ENCODE peak calls at places on chromosomes 4 and X, in eight cellular contexts. K is lung, P is body of pancreas, I is iPS DF 6.9, D is mesenchymal stem cell, H is tibial nerve, F is MM.1S, R is GM23248. A is an unnamed sample. For H3K27me3, the result is how much of the 10 kb centered on the place peaks cover.

GRCh38 chrX:21153503-21153902 is 220.7 kb upstream of the CNKSR2 start:
- DNase-seq in R (peak), I (no peak), K (no peak), P (no peak), D (peak), F (no peak), H (peak), A (no peak)

GRCh38 chrX:71301195-71301924 is at the start of gene ITGB1BP2:
- DNase-seq in K (no peak), D (peak), I (no peak), R (peak), P (no peak), H (no peak), F (no peak), A (no peak)

GRCh38 chrX:84748965-84749656 is 246.9 kb upstream of the HDX start:
- DNase-seq in I (no peak), D (no peak), R (no peak), F (no peak), K (no peak), P (no peak), H (no peak), A (no peak)

GRCh38 chr4:145732416-145732815 is 52.5 kb downstream of the C4orf51 start:
- DNase-seq in I (no peak), D (peak), H (no peak), K (no peak), R (peak), P (no peak), F (no peak), A (no peak)

GRCh38 chrX:87736576-87736975 is 219.0 kb downstream of the KLHL4 start:
- DNase-seq in D (no peak), P (no peak), I (no peak), R (no peak), F (no peak), K (no peak), H (no peak), A (no peak)

GRCh38 chrX:111035991-111036390 is 60.0 kb upstream of the PAK3 start:
- DNase-seq in K (no peak), R (no peak), I (no peak), F (no peak), P (no peak), H (no peak), D (no peak), A (no peak)

GRCh38 chr4:153438916-153439756 is 27.0 kb upstream of the TMEM131L start:
- DNase-seq in F (peak), P (no peak), H (no peak), D (no peak), K (no peak), R (no peak), I (no peak), A (no peak)

GRCh38 chrX:119899125-119899524 is 3.4 kb downstream of the AKAP14 start:
- DNase-seq in D (no peak), K (no peak), I (no peak), P (no peak), H (no peak), F (no peak), R (peak), A (no peak)

GRCh38 chr4:3706111-3706511 is 60.1 kb upstream of the ADRA2C start:
- DNase-seq in F (no peak), P (no peak), I (no peak), D (no peak), R (no peak), K (no peak), H (no peak), A (no peak)

DNA sequence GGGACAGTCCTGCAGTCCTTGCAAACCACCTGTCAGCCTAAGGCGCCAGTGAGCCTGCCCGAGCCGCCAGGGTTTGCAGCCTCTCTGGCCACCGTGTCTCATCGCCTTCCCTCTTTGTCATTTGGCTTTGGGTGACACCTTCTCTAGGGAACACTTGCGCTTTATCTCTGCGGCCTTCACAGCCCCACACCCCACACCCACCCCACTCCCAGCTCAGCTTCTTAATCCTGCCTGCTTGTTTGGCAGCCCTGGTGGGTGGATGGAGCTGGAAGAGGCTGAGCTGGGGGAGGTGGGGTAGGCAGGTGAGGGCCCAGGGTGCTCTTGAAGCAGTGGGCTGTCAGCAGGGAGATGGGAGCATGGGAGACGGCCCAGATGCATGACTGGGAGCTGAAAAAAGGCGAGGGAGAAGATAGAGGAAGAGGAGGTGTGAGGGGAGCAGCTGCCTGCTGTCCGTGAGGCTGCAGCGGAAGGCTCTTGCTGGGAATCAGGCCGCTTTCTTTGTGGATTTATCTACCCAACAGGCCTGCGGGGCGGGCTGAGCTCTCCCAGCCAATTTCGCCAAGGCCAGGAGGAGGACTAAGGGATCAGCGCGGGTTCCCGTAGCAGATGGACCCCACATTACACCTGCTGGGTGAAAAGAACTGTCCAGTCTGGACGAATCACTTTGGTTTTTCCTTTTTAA is 97.5 kb upstream of the STOX2 start:
- DNase-seq in F (no peak), D (no peak), H (no peak), R (no peak), K (no peak), I (no peak), P (no peak), A (no peak)
- H3K27ac ChIP-seq in F (no peak), D (no peak), H (peak), R (no peak), K (peak), I (no peak), P (peak), A (no peak)

DNA sequence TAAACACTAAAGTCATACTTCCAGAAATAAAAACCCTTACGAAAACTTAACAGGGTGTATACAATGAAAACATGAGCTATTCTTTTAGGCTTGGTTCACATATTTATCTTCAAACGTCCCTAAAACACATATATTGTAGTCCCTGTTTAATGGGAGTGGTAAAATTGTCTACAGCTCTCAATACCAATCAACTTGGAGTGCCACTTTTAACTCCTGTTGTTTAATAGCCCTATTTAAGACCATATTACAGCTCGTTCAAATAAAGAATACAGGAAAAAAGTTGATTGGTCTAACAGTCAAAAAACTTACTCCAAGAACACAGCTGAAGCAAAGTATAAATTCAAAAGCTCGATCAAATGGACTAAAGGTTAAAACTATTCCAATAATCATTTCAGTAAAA is 3.9 kb downstream of the UBE2D3 start:
- DNase-seq in R (no peak), D (no peak), F (no peak), K (no peak), H (no peak), I (no peak), P (no peak), A (no peak)
- H3K4me3 ChIP-seq in R (peak), D (no peak), F (peak), K (no peak), H (peak), I (no peak), P (no peak), A (peak)

GRCh38 chrX:11579856-11580595 is 85.7 kb downstream of the ARHGAP6 start:
- DNase-seq in K (no peak), I (no peak), F (no peak), D (peak), P (no peak), H (no peak), R (no peak), A (no peak)
- H3K27me3 ChIP-seq in K (under half), I (under half), F (under half), D (under half), P (under half), H (under half), R (under half), A (under half)

GRCh38 chr4:156321203-156321602 is 367.5 kb upstream of the CTSO start:
- DNase-seq in F (no peak), D (peak), R (peak), I (no peak), P (no peak), K (no peak), H (no peak), A (no peak)

GRCh38 chr4:156322592-156322991 is 368.9 kb upstream of the CTSO start:
- DNase-seq in K (no peak), D (peak), P (no peak), R (peak), I (no peak), F (no peak), H (no peak), A (no peak)
- H3K27ac ChIP-seq in K (no peak), D (peak), P (no peak), R (peak), I (no peak), F (no peak), H (no peak), A (no peak)

GRCh38 chr4:99209671-99210070 is 9.4 kb downstream of the ADH6 start:
- DNase-seq in D (no peak), P (no peak), H (no peak), F (no peak), I (no peak), K (no peak), R (peak), A (no peak)
- H3K4me3 ChIP-seq in D (no peak), P (no peak), H (no peak), F (no peak), I (no peak), K (no peak), R (no peak), A (no peak)

A was measured in effector memory CD4-positive, alpha-beta T cell.